ENCODE peak calls at places on chromosomes 5 and 9, in four cellular contexts. D, C, H and E are unnamed samples.

GRCh38 chr9:134936021-134936761 is 18.5 kb upstream of the FCN1 start:
- DNase-seq in D (peak), C (no peak), H (no peak), E (no peak)

GRCh38 chr9:98607152-98607551 is 101.6 kb downstream of the GABBR2 start:
- DNase-seq in D (no peak), C (no peak), H (no peak), E (no peak)

GRCh38 chr5:111453747-111454146 is 58.6 kb downstream of the STARD4 start:
- DNase-seq in D (no peak), C (no peak), H (peak), E (peak)

GRCh38 chr5:107598958-107599357 is 71.8 kb downstream of the EFNA5 start:
- DNase-seq in D (no peak), C (no peak), H (no peak), E (no peak)

GRCh38 chr5:134525687-134526482 is 415 bp downstream of the JADE2 start:
- DNase-seq in D (peak), C (peak), H (peak), E (no peak)

GRCh38 chr5:179549973-179550510 is 312 bp upstream of the RUFY1 start:
- DNase-seq in D (no peak), C (no peak), H (no peak), E (no peak)

GRCh38 chr9:96556701-96557461 is 62.8 kb downstream of the CDC14B start:
- DNase-seq in D (no peak), C (peak), H (no peak), E (no peak)

GRCh38 chr5:172630961-172631360 is 10.1 kb upstream of the NEURL1B start:
- DNase-seq in D (no peak), C (no peak), H (no peak), E (no peak)

GRCh38 chr9:109604788-109605187 is 106.7 kb upstream of the PTPN3 start:
- DNase-seq in D (no peak), C (no peak), H (no peak), E (no peak)

GRCh38 chr5:150058480-150059126 is 27.8 kb downstream of the CSF1R start:
- DNase-seq in D (no peak), C (no peak), H (no peak), E (no peak)

GRCh38 chr9:91659529-91660294 is 236.1 kb upstream of the NFIL3 start:
- DNase-seq in D (no peak), C (peak), H (no peak), E (no peak)

GRCh38 chr9:107284636-107285035 is 1.6 kb downstream of the RAD23B start:
- DNase-seq in D (no peak), C (no peak), H (no peak), E (no peak)

GRCh38 chr5:155081618-155082017 is 68.1 kb downstream of the KIF4B start:
- DNase-seq in D (no peak), C (no peak), H (no peak), E (no peak)

GRCh38 chr9:95055851-95056551 is 261.5 kb downstream of the FANCC start:
- DNase-seq in D (no peak), C (no peak), H (no peak), E (no peak)

GRCh38 chr5:109690456-109691247 is 925 bp downstream of the MAN2A1 start:
- DNase-seq in D (peak), C (peak), H (peak), E (peak)

GRCh38 chr5:17228833-17229291 is 11.4 kb downstream of the BASP1 start:
- DNase-seq in D (peak), C (no peak), H (no peak), E (no peak)

GRCh38 chr5:33205727-33206410 is 234.9 kb upstream of the TARS1 start:
- DNase-seq in D (no peak), C (no peak), H (no peak), E (no peak)

GRCh38 chr9:105554042-105554441 is 3.9 kb upstream of the FKTN start:
- DNase-seq in D (no peak), C (no peak), H (no peak), E (no peak)

GRCh38 chr9:81431662-81432061 is 257.7 kb downstream of the TLE1 start:
- DNase-seq in D (no peak), C (no peak), H (no peak), E (peak)

GRCh38 chr5:124238350-124238749 is 508.1 kb downstream of the ZNF608 start:
- DNase-seq in D (no peak), C (no peak), H (no peak), E (no peak)

GRCh38 chr9:127250896-127251391 is 13.6 kb upstream of the GARNL3 start:
- DNase-seq in D (no peak), C (no peak), H (no peak), E (no peak)

DNA sequence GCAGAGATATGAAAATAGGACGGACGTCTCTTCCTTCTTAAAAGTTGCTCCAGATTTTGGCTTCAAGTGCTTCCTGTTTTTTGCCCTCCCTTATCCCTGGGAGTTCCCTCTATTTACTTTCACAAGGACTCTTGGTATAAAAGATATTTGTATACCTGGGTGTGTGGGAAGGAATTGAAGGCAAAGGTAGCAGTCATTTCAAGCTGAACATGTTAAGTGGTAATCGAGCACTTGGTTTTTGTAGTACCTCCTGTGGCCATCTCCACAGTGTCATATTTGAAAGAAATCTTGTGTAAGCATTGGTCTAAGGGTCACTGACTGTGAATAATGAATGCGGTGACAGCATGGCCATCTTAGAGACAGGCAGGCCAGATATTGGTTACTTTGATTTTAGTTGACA is 593.6 kb downstream of the MTRR start:
- DNase-seq in D (no peak), C (no peak), H (no peak), E (no peak)
- TF ChIP-seq CTCF in D (no peak), C (no peak), H (no peak), E (no peak)

GRCh38 chr5:2675548-2675947 is 75.9 kb downstream of the IRX2 start:
- DNase-seq in D (no peak), C (no peak), H (no peak), E (no peak)
- TF ChIP-seq CTCF in D (no peak), C (no peak), H (no peak), E (no peak)

GRCh38 chr5:131647078-131647769 is 12.2 kb upstream of the RAPGEF6 start:
- DNase-seq in D (peak), C (no peak), H (no peak), E (no peak)
- TF ChIP-seq CTCF in D (no peak), C (no peak), H (no peak), E (no peak)

GRCh38 chr5:136279314-136279713 is 86.0 kb downstream of the TRPC7 start:
- DNase-seq in D (no peak), C (no peak), H (no peak), E (no peak)
- TF ChIP-seq CTCF in D (no peak), C (no peak), H (no peak), E (no peak)

DNA sequence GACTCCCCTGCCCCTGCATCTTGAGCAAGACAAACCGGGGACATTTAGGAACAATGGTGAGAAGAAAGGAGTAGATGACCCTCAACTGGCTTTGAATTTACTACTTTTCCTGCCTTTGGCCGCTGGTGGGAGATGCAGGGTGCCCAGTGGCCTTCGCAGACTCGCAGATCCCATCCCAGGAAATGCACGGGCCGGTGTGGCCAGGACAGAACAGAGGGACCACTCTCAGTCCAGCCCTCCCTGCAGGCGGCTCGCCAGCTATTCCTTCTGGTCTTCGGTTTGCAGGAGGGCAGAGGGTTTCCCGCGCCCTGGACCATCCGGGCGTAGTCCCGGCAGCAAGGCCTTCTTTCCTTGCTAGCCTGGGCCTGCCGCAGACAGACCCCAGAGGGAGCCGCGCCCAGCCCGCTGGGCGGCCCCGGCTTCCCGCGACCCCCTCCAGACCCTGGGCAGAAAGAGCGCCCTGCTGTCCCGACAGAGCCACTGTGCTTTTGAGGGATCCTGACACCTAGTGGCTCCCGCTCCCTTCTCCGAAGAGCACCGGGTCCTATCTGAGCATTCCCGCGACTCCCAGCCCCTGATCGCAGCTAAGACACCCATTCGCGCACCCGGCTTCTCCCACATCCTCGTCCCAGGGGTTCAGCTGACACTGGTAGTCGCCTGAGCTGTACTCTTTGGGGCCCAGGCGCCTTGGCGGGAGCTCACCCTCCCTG is 1.2 kb downstream of the CFAP90 start:
- DNase-seq in D (peak), C (peak), H (peak), E (no peak)
- TF ChIP-seq CTCF in D (no peak), C (peak), H (no peak), E (no peak)

GRCh38 chr5:72394688-72395087 is 74.5 kb downstream of the PTCD2 start:
- DNase-seq in D (peak), C (peak), H (no peak), E (no peak)
- TF ChIP-seq CTCF in D (peak), C (peak), H (no peak), E (peak)

GRCh38 chr5:73783823-73784222 is 157.8 kb downstream of the ARHGEF28 start:
- DNase-seq in D (no peak), C (no peak), H (no peak), E (no peak)
- TF ChIP-seq CTCF in D (no peak), C (peak), H (no peak), E (peak)

GRCh38 chr9:5437254-5438216 is at the start of gene PLGRKT:
- DNase-seq in D (peak), C (peak), H (peak), E (peak)
- TF ChIP-seq CTCF in D (peak), C (peak), H (no peak), E (peak)